ENCODE peak calls at places on chromosomes 12 and 14, in eight cellular contexts. V is activated naive CD8-positive, alpha-beta T cell treated with anti-CD3 and anti-CD28 coated beads for 36 hours; T is AG08396; P is DMS 273 treated with DMSO at 0.1 percent for 48 hours; M is stimulated activated CD4-positive, alpha-beta T cell treated with anti-CD3 and anti-CD28 coated beads, TNF-alpha, amount 100 ng/mL, for 4 hours; S is GM04504; A is esophagus squamous epithelium; N is prostate gland. D is an unnamed sample.

GRCh38 chr14:100589071-100589759 is 2.0 kb upstream of the BEGAIN start:
- DNase-seq in V (no peak), T (no peak), P (peak), M (no peak), S (no peak), A (no peak), N (no peak), D (no peak)

GRCh38 chr12:95674631-95675030 is 115.9 kb downstream of the NTN4 start:
- DNase-seq in V (no peak), T (no peak), P (peak), M (no peak), S (no peak), A (no peak), N (no peak), D (no peak)

GRCh38 chr12:123931686-123932321 is 40.8 kb downstream of the CCDC92 start:
- DNase-seq in V (peak), T (no peak), P (no peak), M (peak), S (no peak), A (no peak), N (no peak), D (no peak)

GRCh38 chr14:98101323-98101722 is 1170.7 kb downstream of the BCL11B start:
- DNase-seq in V (no peak), T (no peak), P (no peak), M (no peak), S (no peak), A (no peak), N (no peak), D (no peak)

GRCh38 chr12:32765906-32766305 is 10.2 kb upstream of the YARS2 start:
- DNase-seq in V (no peak), T (no peak), P (peak), M (no peak), S (no peak), A (no peak), N (no peak), D (no peak)

GRCh38 chr12:111927346-111927745 is 85.3 kb downstream of the MAPKAPK5 start:
- DNase-seq in V (no peak), T (no peak), P (no peak), M (no peak), S (no peak), A (no peak), N (no peak), D (no peak)

GRCh38 chr14:50173891-50174290 is 57.5 kb downstream of the SOS2 start:
- DNase-seq in V (no peak), T (no peak), P (no peak), M (no peak), S (no peak), A (no peak), N (no peak), D (no peak)

GRCh38 chr14:65999865-66000264 is 486.3 kb upstream of the CCDC196 start:
- DNase-seq in V (no peak), T (no peak), P (no peak), M (no peak), S (no peak), A (no peak), N (no peak), D (no peak)

GRCh38 chr12:6754406-6754805 is 1.5 kb upstream of the MLF2 start:
- DNase-seq in V (no peak), T (no peak), P (no peak), M (no peak), S (no peak), A (no peak), N (no peak), D (no peak)

GRCh38 chr12:106564678-106565329 is 18.0 kb upstream of the RFX4 start:
- DNase-seq in V (no peak), T (no peak), P (no peak), M (no peak), S (no peak), A (no peak), N (no peak), D (no peak)

GRCh38 chr12:94560416-94561221 is 89.7 kb downstream of the TMCC3 start:
- DNase-seq in V (no peak), T (no peak), P (no peak), M (no peak), S (no peak), A (no peak), N (peak), D (no peak)

GRCh38 chr14:53306926-53307325 is 153.8 kb upstream of the DDHD1 start:
- DNase-seq in V (no peak), T (peak), P (no peak), M (no peak), S (no peak), A (no peak), N (no peak), D (no peak)

D was measured in mucosa of gallbladder.